ENCODE peak calls at places on chromosomes 13 and 19, in nine cellular contexts. R is CD4-positive, alpha-beta T cell; K is fibroblast of villous mesenchyme; O is AG09319; C is neuronal stem cell; N is CD8-positive, alpha-beta T cell; L is stimulated activated naive CD4-positive, alpha-beta T cell; E is activated CD4-positive, alpha-beta T cell treated with anti-CD3 and anti-CD28 coated beads, Interleukin-2, amount 50 U/mL, for 24 hours; H is tibial artery. B is an unnamed sample.

GRCh38 chr13:113663934-113664333 is 3.1 kb upstream of the GRK1 start:
- DNase-seq in H (peak), K (no peak), L (no peak), C (no peak), O (no peak), E (no peak), R (no peak), N (peak), B (no peak)

GRCh38 chr13:98173431-98173921 is 3.6 kb downstream of the RNF113B start:
- DNase-seq in N (no peak), O (peak), K (peak), E (no peak), R (no peak), L (no peak), H (peak), C (no peak), B (no peak)

GRCh38 chr13:111298214-111298975 is 22.0 kb upstream of the TEX29 start:
- DNase-seq in O (no peak), C (no peak), E (no peak), H (no peak), N (no peak), R (no peak), K (no peak), L (no peak), B (no peak)

GRCh38 chr19:14632286-14632685 is 42.4 kb downstream of the ADGRE3 start:
- DNase-seq in R (no peak), O (no peak), K (peak), E (no peak), H (no peak), N (no peak), L (no peak), C (no peak), B (peak)

GRCh38 chr13:36746051-36746450 is 72.2 kb downstream of the SERTM1 start:
- DNase-seq in E (no peak), L (no peak), H (no peak), C (no peak), R (no peak), O (no peak), N (no peak), K (no peak), B (no peak)

GRCh38 chr19:4971424-4971793 is 2.5 kb downstream of the KDM4B start:
- DNase-seq in E (no peak), C (no peak), O (no peak), K (peak), R (no peak), L (peak), H (no peak), N (no peak), B (no peak)

GRCh38 chr13:73274147-73274546 is 215.3 kb downstream of the KLF5 start:
- DNase-seq in R (no peak), H (no peak), L (no peak), E (no peak), N (no peak), O (no peak), C (no peak), K (no peak), B (no peak)

GRCh38 chr19:48752511-48753365 is at the start of gene FUT1:
- DNase-seq in R (no peak), H (no peak), O (no peak), C (no peak), E (no peak), K (peak), L (peak), N (peak), B (no peak)

GRCh38 chr13:26037302-26037701 is 14.5 kb downstream of the SHISA2 start:
- DNase-seq in K (no peak), H (no peak), E (no peak), R (no peak), O (no peak), N (peak), L (peak), C (peak), B (no peak)

GRCh38 chr13:113649212-113649611 is 8.8 kb downstream of the ATP4B start:
- DNase-seq in K (no peak), H (peak), O (no peak), R (no peak), C (no peak), E (no peak), L (no peak), N (no peak), B (no peak)

GRCh38 chr13:42420304-42420703 is 148.4 kb downstream of the AKAP11 start:
- DNase-seq in C (no peak), R (no peak), K (no peak), O (no peak), H (no peak), N (no peak), L (no peak), E (peak), B (no peak)

GRCh38 chr19:45507864-45508680 is 793 bp downstream of the VASP start:
- DNase-seq in E (no peak), O (no peak), N (peak), K (no peak), R (no peak), C (no peak), H (peak), L (peak), B (no peak)

GRCh38 chr19:28294395-28294794 is 918.6 kb downstream of the UQCRFS1 start:
- DNase-seq in E (no peak), R (no peak), C (no peak), K (peak), N (no peak), H (no peak), L (no peak), O (no peak), B (peak)

GRCh38 chr13:80265348-80265747 is 75.6 kb downstream of the SPRY2 start:
- DNase-seq in C (no peak), E (no peak), K (no peak), O (no peak), H (no peak), R (no peak), L (no peak), N (no peak), B (peak)

GRCh38 chr19:45924891-45925447 is 10.4 kb upstream of the NANOS2 start:
- DNase-seq in K (no peak), N (no peak), O (no peak), L (no peak), E (no peak), H (no peak), R (no peak), C (no peak), B (no peak)